ENCODE peak calls at places on chromosome 19, in four cellular contexts. J is Peyer's patch, Y is neural progenitor cell, X is ovary. W is an unnamed sample. For H3K36me3 and H3K4me1, the result is how much of the 10 kb centered on the place peaks cover.

GRCh38 chr19:45202637-45203036 is 24.1 kb downstream of the BLOC1S3 start:
- DNase-seq in J (no peak), Y (no peak), X (no peak), W (no peak)

GRCh38 chr19:46202872-46203860 is 26.4 kb upstream of the IGFL1 start:
- DNase-seq in J (no peak), Y (no peak), X (no peak), W (no peak)

GRCh38 chr19:58544591-58545285 is 874 bp downstream of the TRIM28 start:
- DNase-seq in J (no peak), Y (peak), X (peak), W (no peak)

GRCh38 chr19:56525214-56525860 is 13.4 kb upstream of the ZFP28 start:
- DNase-seq in J (no peak), Y (no peak), X (no peak), W (no peak)

GRCh38 chr19:39335168-39335567 is 675 bp downstream of the GMFG start:
- DNase-seq in J (peak), Y (no peak), X (no peak), W (no peak)

GRCh38 chr19:36150586-36150985 is 1.7 kb downstream of the COX7A1 start:
- DNase-seq in J (no peak), Y (no peak), X (peak), W (no peak)

GRCh38 chr19:35533201-35533821 is at the start of gene GAPDHS:
- DNase-seq in J (no peak), Y (no peak), X (no peak), W (no peak)

GRCh38 chr19:51016798-51017683 is 2.5 kb downstream of the KLK10 start:
- DNase-seq in J (no peak), Y (peak), X (peak), W (peak)

GRCh38 chr19:35300340-35300649 is 8.3 kb downstream of the MAG start:
- DNase-seq in J (no peak), Y (no peak), X (no peak), W (no peak)

GRCh38 chr19:4547303-4548237 is 7.7 kb upstream of the LRG1 start:
- DNase-seq in J (no peak), Y (no peak), X (no peak), W (no peak)

GRCh38 chr19:40691421-40692211 is 1.2 kb upstream of the NUMBL start:
- DNase-seq in J (peak), Y (peak), X (peak), W (no peak)

GRCh38 chr19:5052515-5052914 is 83.6 kb downstream of the KDM4B start:
- DNase-seq in J (no peak), Y (peak), X (no peak), W (no peak)

GRCh38 chr19:15264061-15264932 is 32.0 kb upstream of the EPHX3 start:
- DNase-seq in J (peak), Y (peak), X (peak), W (peak)

GRCh38 chr19:15265849-15266248 is 33.6 kb upstream of the EPHX3 start:
- DNase-seq in J (peak), Y (no peak), X (peak), W (peak)

GRCh38 chr19:15263361-15263985 is 31.2 kb upstream of the EPHX3 start:
- DNase-seq in J (no peak), Y (no peak), X (no peak), W (no peak)

GRCh38 chr19:15265214-15265613 is 33.0 kb upstream of the EPHX3 start:
- DNase-seq in J (no peak), Y (no peak), X (no peak), W (no peak)

GRCh38 chr19:15264933-15265206 is 32.6 kb upstream of the EPHX3 start:
- DNase-seq in J (no peak), Y (no peak), X (no peak), W (no peak)
- H3K36me3 ChIP-seq in J (half or more), Y (under half), X (under half), W (under half)

DNA sequence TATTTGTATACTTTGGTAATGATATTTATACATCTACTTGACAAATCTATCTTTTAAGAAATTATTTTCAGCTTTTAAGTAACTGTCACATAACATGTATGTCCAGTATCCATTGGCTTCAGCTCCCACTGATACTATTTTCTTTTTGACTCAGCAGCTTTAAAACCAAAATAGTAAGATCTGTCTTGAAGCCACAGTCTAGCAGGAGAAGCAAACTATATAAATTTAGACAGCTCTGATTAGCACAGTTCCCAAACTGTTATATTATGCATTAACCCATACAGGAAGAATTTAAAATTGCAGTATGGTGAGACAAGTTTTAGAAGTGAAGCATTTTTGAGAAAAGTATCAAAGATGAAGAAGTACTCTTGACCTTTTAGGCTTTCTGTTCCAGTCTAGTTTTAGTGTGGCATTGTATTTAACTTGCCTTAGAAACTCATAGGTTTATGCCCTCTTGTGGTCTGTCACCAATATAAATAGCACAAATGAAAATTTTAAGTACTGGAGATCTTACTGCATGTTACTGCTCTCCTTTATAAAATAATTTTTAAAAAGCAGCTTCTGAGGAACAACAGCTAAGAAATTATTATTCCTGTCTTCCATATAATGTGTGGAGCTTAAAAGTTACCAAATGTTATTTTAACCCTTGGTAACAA is 24.7 kb downstream of the URI1 start:
- DNase-seq in J (no peak), Y (no peak), X (no peak), W (no peak)
- H3K4me1 ChIP-seq in J (under half), Y (under half), X (under half), W (under half)

DNA sequence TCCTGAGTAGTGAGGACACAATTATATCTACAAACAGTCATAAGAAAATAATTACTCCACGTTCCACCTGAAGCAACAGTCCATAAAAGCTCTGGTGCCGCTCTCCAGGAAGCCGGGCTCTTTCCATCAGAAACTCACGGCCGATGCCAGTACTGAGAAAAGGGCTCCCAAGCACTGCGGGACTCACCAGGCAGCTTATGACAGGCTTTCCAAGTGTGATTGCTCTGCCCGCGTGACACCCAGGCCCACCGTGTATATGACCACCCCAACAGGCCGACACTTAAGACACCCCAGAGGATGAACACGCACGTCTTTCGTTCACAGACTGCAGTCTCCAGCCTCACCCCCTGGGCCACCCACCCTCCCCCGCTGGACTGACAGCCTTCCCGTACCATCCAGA is 199.0 kb downstream of the UQCRFS1 start:
- DNase-seq in J (no peak), Y (no peak), X (no peak), W (no peak)
- H3K4me3 ChIP-seq in J (no peak), Y (no peak), X (no peak), W (no peak)

GRCh38 chr19:17286263-17286662 is 4.6 kb downstream of the ANKLE1 start:
- DNase-seq in J (no peak), Y (no peak), X (no peak), W (no peak)
- H3K36me3 ChIP-seq in J (under half), Y (under half), X (under half), W (under half)

GRCh38 chr19:2553510-2553909 is 77.6 kb downstream of the GADD45B start:
- DNase-seq in J (no peak), Y (no peak), X (no peak), W (no peak)
- H3K4me1 ChIP-seq in J (under half), Y (under half), X (under half), W (under half)

GRCh38 chr19:927044-927706 is 1.3 kb downstream of the ARID3A start:
- DNase-seq in J (peak), Y (peak), X (peak), W (peak)
- H3K4me3 ChIP-seq in J (peak), Y (peak), X (peak), W (peak)

W was measured in transverse colon.